ENCODE peak calls at places on chromosomes 4 and X, in six cellular contexts. F is Calu3, X is Kasumi-1, E is body of pancreas, Z is NCI-H748 treated with DMSO at 0.1 percent for 48 hours, B is amniotic stem cell. P is an unnamed sample.

GRCh38 chrX:72620550-72621145 is 48.0 kb upstream of the HDAC8 start:
- DNase-seq in E (peak; percentile 93), F (peak; percentile 73), X (no peak), B (peak; percentile 53), Z (no peak), P (no peak)

GRCh38 chr4:119271361-119272085 is 50.4 kb downstream of the FABP2 start:
- DNase-seq in B (no peak), F (no peak), Z (no peak), E (no peak), X (no peak), P (no peak)

GRCh38 chr4:16516796-16517413 is 290.6 kb upstream of the TAPT1 start:
- DNase-seq in X (peak; percentile 59), Z (no peak), F (no peak), E (peak; percentile 57), B (peak; percentile 56), P (peak; percentile 77)

GRCh38 chrX:77658886-77659285 is 127.1 kb downstream of the ATRX start:
- DNase-seq in E (no peak), F (no peak), X (no peak), B (no peak), Z (no peak), P (no peak)

GRCh38 chr4:153645183-153645582 is 38.9 kb upstream of the TLR2 start:
- DNase-seq in B (no peak), F (no peak), E (no peak), Z (no peak), X (peak; percentile 16), P (no peak)

GRCh38 chr4:10582059-10582686 is 102.4 kb downstream of the CLNK start:
- DNase-seq in E (peak; percentile 50), F (peak; percentile 4), Z (peak; percentile 65), B (peak; percentile 55), X (peak; percentile 56), P (peak; percentile 37)

GRCh38 chr4:13544556-13545393 is 467 bp upstream of the NKX3-2 start:
- DNase-seq in B (peak; percentile 48), F (peak; percentile 78), X (peak; percentile 92), Z (peak; percentile 57), E (peak; percentile 67), P (peak; percentile 41)

GRCh38 chr4:74540193-74540592 is 95.3 kb downstream of the AREG start:
- DNase-seq in Z (no peak), E (no peak), F (no peak), B (no peak), X (no peak), P (no peak)

GRCh38 chrX:48590203-48591103 is 6.8 kb upstream of the WDR13 start:
- DNase-seq in X (no peak), Z (no peak), B (no peak), F (no peak), E (no peak), P (no peak)

GRCh38 chrX:85221361-85221760 is 22.2 kb downstream of the SATL1 start:
- DNase-seq in F (no peak), E (no peak), B (no peak), X (no peak), Z (no peak), P (no peak)

GRCh38 chr4:167196386-167196785 is 37.9 kb downstream of the SPOCK3 start:
- DNase-seq in F (no peak), B (no peak), X (no peak), E (no peak), Z (no peak), P (no peak)

GRCh38 chrX:16386126-16386525 is 218.8 kb downstream of the MAGEB17 start:
- DNase-seq in X (no peak), Z (no peak), B (no peak), E (no peak), F (no peak), P (no peak)

GRCh38 chr4:159904906-159905305 is 802.0 kb downstream of the RAPGEF2 start:
- DNase-seq in Z (no peak), B (no peak), F (no peak), E (no peak), X (no peak), P (no peak)

GRCh38 chrX:47843363-47843762 is 6.7 kb downstream of the ZNF81 start:
- DNase-seq in E (no peak), X (no peak), Z (no peak), B (no peak), F (no peak), P (no peak)

GRCh38 chr4:126364290-126364978 is 1049.7 kb downstream of the FAT4 start:
- DNase-seq in B (no peak), F (no peak), E (no peak), X (no peak), Z (no peak), P (no peak)

GRCh38 chrX:115367455-115367854 is 77.9 kb downstream of the LUZP4 start:
- DNase-seq in Z (no peak), F (no peak), X (no peak), B (no peak), E (no peak), P (no peak)

GRCh38 chrX:77731821-77732419 is 54.1 kb downstream of the ATRX start:
- DNase-seq in E (no peak), Z (no peak), X (no peak), F (peak; percentile 0), B (no peak), P (no peak)

GRCh38 chrX:153735274-153735673 is 10.6 kb downstream of the ABCD1 start:
- DNase-seq in F (no peak), X (no peak), E (no peak), Z (no peak), B (no peak), P (no peak)

GRCh38 chr4:54971474-54971950 is 153.9 kb downstream of the KDR start:
- DNase-seq in F (peak; percentile 15), E (peak; percentile 23), B (peak; percentile 58), X (peak; percentile 99), Z (peak; percentile 29), P (no peak)

P was measured in thyroid gland.